ENCODE peak calls at places on chromosomes 6 and 20, in six cellular contexts. Z is sigmoid colon, U is transverse colon, K is heart left ventricle, V is IMR-90, B is HCT116. G is an unnamed sample.

GRCh38 chr20:35297740-35298139 is 5.5 kb upstream of the FAM83C start:
- DNase-seq in Z (no peak), U (no peak), K (no peak), V (no peak), B (no peak), G (no peak)

GRCh38 chr6:45959534-45960195 is 56.0 kb downstream of the CLIC5 start:
- DNase-seq in Z (no peak), U (no peak), K (no peak), V (no peak), B (no peak), G (no peak)

GRCh38 chr6:5676701-5677100 is 330.0 kb downstream of the NRN1 start:
- DNase-seq in Z (no peak), U (no peak), K (no peak), V (no peak), B (no peak), G (no peak)

GRCh38 chr20:15928946-15929345 is 644.3 kb downstream of the KIF16B start:
- DNase-seq in Z (no peak), U (no peak), K (no peak), V (no peak), B (no peak), G (no peak)

GRCh38 chr6:138517635-138518034 is 18.3 kb upstream of the NHSL1 start:
- DNase-seq in Z (no peak), U (peak; percentile 63), K (peak; percentile 19), V (peak; percentile 43), B (peak; percentile 39), G (peak; percentile 13)

GRCh38 chr6:78492351-78493010 is 374.9 kb upstream of the IRAK1BP1 start:
- DNase-seq in Z (no peak), U (no peak), K (no peak), V (peak; percentile 43), B (no peak), G (no peak)

GRCh38 chr6:107434812-107435211 is 24.6 kb downstream of the PDSS2 start:
- DNase-seq in Z (no peak), U (no peak), K (no peak), V (no peak), B (no peak), G (no peak)

GRCh38 chr6:35327349-35328027 is 14.9 kb upstream of the PPARD start:
- DNase-seq in Z (no peak), U (peak; percentile 76), K (peak; percentile 41), V (peak; percentile 55), B (peak; percentile 32), G (peak; percentile 51)

GRCh38 chr6:56297022-56297995 is 49.9 kb upstream of the COL21A1 start:
- DNase-seq in Z (no peak), U (no peak), K (no peak), V (no peak), B (no peak), G (no peak)

GRCh38 chr20:42461965-42462593 is 727.6 kb downstream of the PTPRT start:
- DNase-seq in Z (no peak), U (no peak), K (no peak), V (no peak), B (no peak), G (no peak)

GRCh38 chr6:36997811-36998722 is 7.4 kb upstream of the FGD2 start:
- DNase-seq in Z (peak; percentile 93), U (peak; percentile 49), K (peak; percentile 46), V (no peak), B (no peak), G (no peak)

GRCh38 chr6:147285087-147285855 is 81.1 kb downstream of the STXBP5 start:
- DNase-seq in Z (no peak), U (no peak), K (no peak), V (peak; percentile 65), B (peak; percentile 34), G (no peak)

GRCh38 chr6:170227996-170228550 is 62.8 kb downstream of the DLL1 start:
- DNase-seq in Z (no peak), U (no peak), K (no peak), V (no peak), B (no peak), G (no peak)

GRCh38 chr6:96394727-96395126 is 126.9 kb upstream of the UFL1 start:
- DNase-seq in Z (no peak), U (no peak), K (no peak), V (no peak), B (peak; percentile 23), G (no peak)

GRCh38 chr6:169078399-169079145 is 175.1 kb downstream of the THBS2 start:
- DNase-seq in Z (no peak), U (no peak), K (no peak), V (no peak), B (no peak), G (no peak)

GRCh38 chr6:16735014-16735413 is 26.2 kb downstream of the ATXN1 start:
- DNase-seq in Z (no peak), U (no peak), K (no peak), V (no peak), B (no peak), G (no peak)

GRCh38 chr6:161444966-161445799 is 171.3 kb upstream of the AGPAT4 start:
- DNase-seq in Z (no peak), U (no peak), K (no peak), V (peak; percentile 16), B (no peak), G (no peak)

GRCh38 chr6:97947841-97948240 is 664.8 kb upstream of the MMS22L start:
- DNase-seq in Z (no peak), U (no peak), K (peak; percentile 35), V (peak; percentile 10), B (peak; percentile 82), G (no peak)

GRCh38 chr6:119283214-119283613 is 66.3 kb downstream of the MAN1A1 start:
- DNase-seq in Z (no peak), U (no peak), K (no peak), V (peak; percentile 9), B (no peak), G (no peak)

GRCh38 chr6:72525821-72526550 is 95.9 kb upstream of the KCNQ5 start:
- DNase-seq in Z (no peak), U (no peak), K (no peak), V (peak; percentile 69), B (no peak), G (no peak)

GRCh38 chr6:122400467-122401089 is 1.1 kb downstream of the HSF2 start:
- DNase-seq in Z (no peak), U (no peak), K (no peak), V (no peak), B (no peak), G (no peak)

GRCh38 chr20:36542516-36543186 is 1.3 kb downstream of the MYL9 start:
- DNase-seq in Z (peak; percentile 67), U (no peak), K (no peak), V (no peak), B (no peak), G (no peak)

GRCh38 chr20:36540551-36541211 is 638 bp upstream of the MYL9 start:
- DNase-seq in Z (peak; percentile 82), U (no peak), K (no peak), V (no peak), B (no peak), G (no peak)

GRCh38 chr20:36543187-36544133 is 2.1 kb downstream of the MYL9 start:
- DNase-seq in Z (peak; percentile 92), U (peak; percentile 60), K (peak; percentile 90), V (peak; percentile 83), B (no peak), G (no peak)

GRCh38 chr20:36542019-36542488 is 735 bp downstream of the MYL9 start:
- DNase-seq in Z (peak; percentile 89), U (peak; percentile 38), K (peak; percentile 71), V (peak; percentile 70), B (peak; percentile 33), G (no peak)

GRCh38 chr20:36541227-36542018 is at the start of gene MYL9:
- DNase-seq in Z (peak; percentile 99), U (peak; percentile 89), K (peak; percentile 96), V (peak; percentile 62), B (no peak), G (peak; percentile 67)
- TF ChIP-seq POLR2A in Z (peak; percentile 57), U (peak; percentile 41), K (no peak), V (peak; percentile 54), B (no peak), G (peak; percentile 35)

GRCh38 chr20:23639490-23639958 is 1.8 kb upstream of the CST3 start:
- DNase-seq in Z (no peak), U (peak; percentile 72), K (no peak), V (no peak), B (no peak), G (no peak)

GRCh38 chr20:23636182-23636907 is 1.4 kb downstream of the CST3 start:
- DNase-seq in Z (no peak), U (no peak), K (no peak), V (no peak), B (no peak), G (no peak)

GRCh38 chr20:23638309-23638708 is 554 bp upstream of the CST3 start:
- DNase-seq in Z (no peak), U (no peak), K (no peak), V (no peak), B (no peak), G (no peak)

GRCh38 chr20:23636908-23637281 is 860 bp downstream of the CST3 start:
- DNase-seq in Z (no peak), U (no peak), K (no peak), V (no peak), B (no peak), G (no peak)

GRCh38 chr20:23637282-23638221 is at the start of gene CST3:
- DNase-seq in Z (peak; percentile 97), U (peak; percentile 93), K (peak; percentile 93), V (peak; percentile 81), B (peak; percentile 68), G (peak; percentile 50)
- TF ChIP-seq POLR2A in Z (peak; percentile 67), U (peak; percentile 92), K (peak; percentile 47), V (peak; percentile 92), B (peak; percentile 84), G (no peak)

DNA sequence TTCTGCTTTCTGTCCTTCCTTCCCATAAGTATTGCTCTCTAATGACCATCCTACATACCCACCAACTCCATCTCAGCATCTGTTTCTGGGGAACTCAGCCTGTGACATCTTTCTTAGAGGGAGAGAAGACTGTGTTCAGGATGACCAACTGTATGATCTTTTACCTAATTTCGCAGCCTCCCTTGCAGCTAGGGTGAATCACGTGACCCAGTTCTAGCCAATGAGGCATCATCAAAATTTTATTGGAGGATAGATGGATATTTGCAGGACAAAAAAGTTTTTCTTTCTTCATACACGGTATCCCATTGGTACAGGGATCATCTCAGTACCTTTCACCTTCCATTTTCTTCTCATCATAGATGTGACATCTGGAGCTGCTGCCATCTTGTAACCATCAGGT is 14.4 kb upstream of the MC3R start:
- DNase-seq in Z (no peak), U (no peak), K (no peak), V (no peak), B (no peak), G (no peak)
- TF ChIP-seq POLR2A in Z (no peak), U (no peak), K (no peak), V (no peak), B (no peak), G (no peak)

GRCh38 chr6:30061766-30062458 is 847 bp downstream of the POLR1H start:
- DNase-seq in Z (peak; percentile 68), U (peak; percentile 45), K (no peak), V (peak; percentile 17), B (no peak), G (no peak)

GRCh38 chr6:30062471-30063178 is 1.6 kb downstream of the POLR1H start:
- DNase-seq in Z (no peak), U (no peak), K (no peak), V (no peak), B (no peak), G (no peak)

GRCh38 chr6:30063315-30063714 is 2.2 kb downstream of the POLR1H start:
- DNase-seq in Z (no peak), U (no peak), K (no peak), V (no peak), B (no peak), G (no peak)

GRCh38 chr6:30060634-30060981 is 457 bp upstream of the POLR1H start:
- DNase-seq in Z (peak; percentile 69), U (peak; percentile 33), K (no peak), V (peak; percentile 36), B (no peak), G (no peak)

GRCh38 chr6:30060982-30061765 is at the start of gene POLR1H:
- DNase-seq in Z (peak; percentile 97), U (peak; percentile 95), K (peak; percentile 93), V (peak; percentile 96), B (peak; percentile 92), G (peak; percentile 70)
- TF ChIP-seq POLR2A in Z (peak; percentile 89), U (peak; percentile 97), K (peak; percentile 33), V (peak; percentile 92), B (peak; percentile 90), G (peak; percentile 95)

G was measured in GM12892.